ENCODE peak calls at places on chromosomes 11 and 22, in six cellular contexts. One of them, this sample, is unnamed.
A peak's percentile ranks its signal among the peaks of the same experiment; 100 is the strongest.

GRCh38 chr22:19526076-19526701 is 2.0 kb upstream of the CLDN5 start:
- ATAC-seq in activated CD8-positive, alpha-beta memory T cell treated with anti-CD3 and anti-CD28 coated beads, Interleukin-2, amount 10 ng/mL, durations not matched to agents 7 days and 5 days: no peak
- ATAC-seq in PC-3: no peak
- ATAC-seq in psoas muscle: no peak
- ATAC-seq in stimulated activated naive CD8-positive, alpha-beta T cell treated with anti-CD3 and anti-CD28 coated beads, Interleukin-15, Interleukin-2, amounts not matched to agents 100 U/mL and 50 U/mL, for 24 hours: no peak
- ATAC-seq in left ventricle myocardium superior: no peak
- ATAC-seq in this sample: no peak

GRCh38 chr11:86056262-86056911 is 12.5 kb downstream of the PICALM start:
- ATAC-seq in activated CD8-positive, alpha-beta memory T cell treated with anti-CD3 and anti-CD28 coated beads, Interleukin-2, amount 10 ng/mL, durations not matched to agents 7 days and 5 days: peak; percentile 35
- ATAC-seq in psoas muscle: no peak
- ATAC-seq in left ventricle myocardium superior: no peak
- ATAC-seq in stimulated activated naive CD8-positive, alpha-beta T cell treated with anti-CD3 and anti-CD28 coated beads, Interleukin-15, Interleukin-2, amounts not matched to agents 100 U/mL and 50 U/mL, for 24 hours: no peak
- ATAC-seq in PC-3: no peak
- ATAC-seq in this sample: peak; percentile 59

GRCh38 chr11:97621282-97621681 is 1231.5 kb downstream of the JRKL start:
- ATAC-seq in PC-3: no peak
- ATAC-seq in left ventricle myocardium superior: no peak
- ATAC-seq in activated CD8-positive, alpha-beta memory T cell treated with anti-CD3 and anti-CD28 coated beads, Interleukin-2, amount 10 ng/mL, durations not matched to agents 7 days and 5 days: no peak
- ATAC-seq in stimulated activated naive CD8-positive, alpha-beta T cell treated with anti-CD3 and anti-CD28 coated beads, Interleukin-15, Interleukin-2, amounts not matched to agents 100 U/mL and 50 U/mL, for 24 hours: no peak
- ATAC-seq in psoas muscle: no peak
- ATAC-seq in this sample: no peak

GRCh38 chr11:3958301-3958700 is 102.8 kb downstream of the STIM1 start:
- ATAC-seq in activated CD8-positive, alpha-beta memory T cell treated with anti-CD3 and anti-CD28 coated beads, Interleukin-2, amount 10 ng/mL, durations not matched to agents 7 days and 5 days: no peak
- ATAC-seq in psoas muscle: no peak
- ATAC-seq in PC-3: no peak
- ATAC-seq in stimulated activated naive CD8-positive, alpha-beta T cell treated with anti-CD3 and anti-CD28 coated beads, Interleukin-15, Interleukin-2, amounts not matched to agents 100 U/mL and 50 U/mL, for 24 hours: no peak
- ATAC-seq in left ventricle myocardium superior: no peak
- ATAC-seq in this sample: no peak

GRCh38 chr11:63573881-63574855 is 11.0 kb upstream of the PLAAT2 start:
- ATAC-seq in activated CD8-positive, alpha-beta memory T cell treated with anti-CD3 and anti-CD28 coated beads, Interleukin-2, amount 10 ng/mL, durations not matched to agents 7 days and 5 days: peak; percentile 96
- ATAC-seq in psoas muscle: peak; percentile 84
- ATAC-seq in left ventricle myocardium superior: peak; percentile 87
- ATAC-seq in PC-3: no peak
- ATAC-seq in stimulated activated naive CD8-positive, alpha-beta T cell treated with anti-CD3 and anti-CD28 coated beads, Interleukin-15, Interleukin-2, amounts not matched to agents 100 U/mL and 50 U/mL, for 24 hours: peak; percentile 75
- ATAC-seq in this sample: no peak

GRCh38 chr11:128692750-128693578 is 908 bp upstream of the FLI1 start:
- ATAC-seq in activated CD8-positive, alpha-beta memory T cell treated with anti-CD3 and anti-CD28 coated beads, Interleukin-2, amount 10 ng/mL, durations not matched to agents 7 days and 5 days: peak; percentile 31
- ATAC-seq in psoas muscle: peak; percentile 24
- ATAC-seq in stimulated activated naive CD8-positive, alpha-beta T cell treated with anti-CD3 and anti-CD28 coated beads, Interleukin-15, Interleukin-2, amounts not matched to agents 100 U/mL and 50 U/mL, for 24 hours: peak; percentile 20
- ATAC-seq in left ventricle myocardium superior: peak; percentile 47
- ATAC-seq in PC-3: peak; percentile 45
- ATAC-seq in this sample: peak; percentile 17

GRCh38 chr11:119716475-119717057 is 12.4 kb downstream of the NECTIN1 start:
- ATAC-seq in stimulated activated naive CD8-positive, alpha-beta T cell treated with anti-CD3 and anti-CD28 coated beads, Interleukin-15, Interleukin-2, amounts not matched to agents 100 U/mL and 50 U/mL, for 24 hours: no peak
- ATAC-seq in PC-3: no peak
- ATAC-seq in activated CD8-positive, alpha-beta memory T cell treated with anti-CD3 and anti-CD28 coated beads, Interleukin-2, amount 10 ng/mL, durations not matched to agents 7 days and 5 days: no peak
- ATAC-seq in left ventricle myocardium superior: no peak
- ATAC-seq in psoas muscle: no peak
- ATAC-seq in this sample: no peak

GRCh38 chr22:24594569-24595120 is 1.8 kb upstream of the LRRC75B start:
- ATAC-seq in psoas muscle: no peak
- ATAC-seq in PC-3: no peak
- ATAC-seq in activated CD8-positive, alpha-beta memory T cell treated with anti-CD3 and anti-CD28 coated beads, Interleukin-2, amount 10 ng/mL, durations not matched to agents 7 days and 5 days: no peak
- ATAC-seq in stimulated activated naive CD8-positive, alpha-beta T cell treated with anti-CD3 and anti-CD28 coated beads, Interleukin-15, Interleukin-2, amounts not matched to agents 100 U/mL and 50 U/mL, for 24 hours: no peak
- ATAC-seq in left ventricle myocardium superior: no peak
- ATAC-seq in this sample: no peak

GRCh38 chr22:25627271-25627848 is 62.9 kb downstream of the GRK3 start:
- ATAC-seq in activated CD8-positive, alpha-beta memory T cell treated with anti-CD3 and anti-CD28 coated beads, Interleukin-2, amount 10 ng/mL, durations not matched to agents 7 days and 5 days: no peak
- ATAC-seq in psoas muscle: no peak
- ATAC-seq in left ventricle myocardium superior: no peak
- ATAC-seq in PC-3: no peak
- ATAC-seq in stimulated activated naive CD8-positive, alpha-beta T cell treated with anti-CD3 and anti-CD28 coated beads, Interleukin-15, Interleukin-2, amounts not matched to agents 100 U/mL and 50 U/mL, for 24 hours: no peak
- ATAC-seq in this sample: peak; percentile 75

GRCh38 chr22:37659897-37660708 is 1.6 kb downstream of the PDXP start:
- ATAC-seq in stimulated activated naive CD8-positive, alpha-beta T cell treated with anti-CD3 and anti-CD28 coated beads, Interleukin-15, Interleukin-2, amounts not matched to agents 100 U/mL and 50 U/mL, for 24 hours: no peak
- ATAC-seq in left ventricle myocardium superior: no peak
- ATAC-seq in psoas muscle: no peak
- ATAC-seq in activated CD8-positive, alpha-beta memory T cell treated with anti-CD3 and anti-CD28 coated beads, Interleukin-2, amount 10 ng/mL, durations not matched to agents 7 days and 5 days: no peak
- ATAC-seq in PC-3: no peak
- ATAC-seq in this sample: no peak